ENCODE peak calls at places on chromosomes 13 and 19, in four cellular contexts. B, H, A and X are unnamed samples.

GRCh38 chr19:14818588-14818987 is 16.4 kb downstream of the OR7A5 start:
- DNase-seq in H (no peak), A (no peak), B (no peak), X (no peak)

GRCh38 chr19:57537953-57538547 is 10.9 kb downstream of the ZNF549 start:
- DNase-seq in B (no peak), A (peak; percentile 5), H (no peak), X (no peak)

GRCh38 chr13:112066624-112067004 is 335 bp upstream of the SOX1 start:
- DNase-seq in H (no peak), A (peak; percentile 58), B (no peak), X (no peak)

GRCh38 chr19:12745166-12745897 is 6.3 kb upstream of the BEST2 start:
- DNase-seq in H (no peak), A (no peak), B (no peak), X (no peak)

GRCh38 chr13:40318366-40318765 is 348.1 kb downstream of the FOXO1 start:
- DNase-seq in A (peak; percentile 15), H (no peak), B (no peak), X (no peak)

GRCh38 chr13:77860621-77861020 is 58.0 kb downstream of the EDNRB start:
- DNase-seq in A (peak; percentile 35), H (no peak), B (peak; percentile 77), X (no peak)

GRCh38 chr13:42395066-42395821 is 123.3 kb downstream of the AKAP11 start:
- DNase-seq in H (no peak), B (no peak), A (no peak), X (no peak)

GRCh38 chr13:73284475-73284874 is 225.7 kb downstream of the KLF5 start:
- DNase-seq in A (no peak), H (no peak), B (no peak), X (no peak)

GRCh38 chr13:27966641-27967202 is 2.4 kb downstream of the CDX2 start:
- DNase-seq in H (no peak), B (no peak), A (no peak), X (no peak)

GRCh38 chr13:28655566-28655965 is 3.4 kb upstream of the POMP start:
- DNase-seq in B (no peak), A (peak; percentile 83), H (no peak), X (no peak)

GRCh38 chr13:42039457-42039945 is 8.9 kb upstream of the DGKH start:
- DNase-seq in B (no peak), H (no peak), A (no peak), X (peak; percentile 50)

GRCh38 chr13:66492479-66492878 is 737.7 kb downstream of the PCDH9 start:
- DNase-seq in H (no peak), B (no peak), A (no peak), X (no peak)

GRCh38 chr13:22592515-22592914 is 588.3 kb upstream of the SGCG start:
- DNase-seq in A (peak; percentile 32), B (no peak), H (no peak), X (no peak)

GRCh38 chr13:112343591-112343990 is 32.6 kb upstream of the SPACA7 start:
- DNase-seq in A (no peak), B (no peak), H (no peak), X (no peak)

GRCh38 chr13:21610687-21611086 is 6.7 kb upstream of the MICU2 start:
- DNase-seq in B (no peak), H (no peak), A (no peak), X (no peak)

GRCh38 chr19:31511696-31512095 is 162.5 kb upstream of the TSHZ3 start:
- DNase-seq in B (no peak), A (no peak), H (no peak), X (no peak)

GRCh38 chr19:14405758-14406644 is 13.1 kb downstream of the DDX39A start:
- DNase-seq in A (peak; percentile 93), H (peak; percentile 99), B (no peak), X (peak; percentile 99)

GRCh38 chr13:75250526-75251183 is 231.3 kb downstream of the TBC1D4 start:
- DNase-seq in B (peak; percentile 41), A (peak; percentile 64), H (no peak), X (no peak)

GRCh38 chr19:45470147-45471081 is 2.6 kb downstream of the FOSB start:
- DNase-seq in H (no peak), B (no peak), A (peak; percentile 59), X (no peak)

GRCh38 chr13:49370390-49370789 is 73.5 kb downstream of the CAB39L start:
- DNase-seq in H (no peak), B (no peak), A (no peak), X (no peak)

GRCh38 chr19:36103842-36104552 is 6.9 kb upstream of the OVOL3 start:
- DNase-seq in H (no peak), B (no peak), A (peak; percentile 40), X (no peak)

GRCh38 chr13:110876592-110876991 is 38.3 kb downstream of the ANKRD10 start:
- DNase-seq in B (no peak), H (no peak), A (no peak), X (peak; percentile 10)

GRCh38 chr13:50629497-50629896 is 214.0 kb downstream of the DLEU7 start:
- DNase-seq in A (peak; percentile 14), B (no peak), H (no peak), X (no peak)

GRCh38 chr19:6738726-6739389 is 622 bp upstream of the TRIP10 start:
- DNase-seq in B (no peak), H (no peak), A (peak; percentile 71), X (no peak)

GRCh38 chr19:9009935-9010651 is at the start of gene MUC16:
- DNase-seq in A (no peak), B (no peak), H (no peak), X (no peak)

DNA sequence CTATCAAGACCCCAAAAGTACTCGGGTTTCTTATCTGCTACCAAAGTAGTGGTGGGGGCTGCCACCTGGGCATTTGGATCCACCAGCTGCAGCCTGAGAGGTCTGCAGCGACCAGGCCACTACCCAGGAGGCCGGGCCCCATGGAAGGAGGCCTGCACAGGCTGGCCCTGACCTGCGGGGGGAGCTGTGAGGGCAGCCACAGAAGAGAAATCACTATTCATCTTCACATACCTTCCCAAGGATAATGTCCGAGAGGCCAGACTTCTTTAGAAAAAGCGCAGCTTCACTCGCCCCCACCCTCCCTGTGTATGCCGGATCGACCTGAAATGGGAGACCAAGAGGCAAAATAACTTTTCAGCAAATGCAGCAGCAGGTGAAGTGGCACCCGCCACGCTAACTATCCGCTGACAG is 30.1 kb downstream of the EPS15L1 start:
- DNase-seq in H (peak; percentile 32), B (no peak), A (no peak), X (no peak)
- TF ChIP-seq CTCF in H (peak; percentile 65), B (peak; percentile 50), A (peak; percentile 41), X (peak; percentile 61)

DNA sequence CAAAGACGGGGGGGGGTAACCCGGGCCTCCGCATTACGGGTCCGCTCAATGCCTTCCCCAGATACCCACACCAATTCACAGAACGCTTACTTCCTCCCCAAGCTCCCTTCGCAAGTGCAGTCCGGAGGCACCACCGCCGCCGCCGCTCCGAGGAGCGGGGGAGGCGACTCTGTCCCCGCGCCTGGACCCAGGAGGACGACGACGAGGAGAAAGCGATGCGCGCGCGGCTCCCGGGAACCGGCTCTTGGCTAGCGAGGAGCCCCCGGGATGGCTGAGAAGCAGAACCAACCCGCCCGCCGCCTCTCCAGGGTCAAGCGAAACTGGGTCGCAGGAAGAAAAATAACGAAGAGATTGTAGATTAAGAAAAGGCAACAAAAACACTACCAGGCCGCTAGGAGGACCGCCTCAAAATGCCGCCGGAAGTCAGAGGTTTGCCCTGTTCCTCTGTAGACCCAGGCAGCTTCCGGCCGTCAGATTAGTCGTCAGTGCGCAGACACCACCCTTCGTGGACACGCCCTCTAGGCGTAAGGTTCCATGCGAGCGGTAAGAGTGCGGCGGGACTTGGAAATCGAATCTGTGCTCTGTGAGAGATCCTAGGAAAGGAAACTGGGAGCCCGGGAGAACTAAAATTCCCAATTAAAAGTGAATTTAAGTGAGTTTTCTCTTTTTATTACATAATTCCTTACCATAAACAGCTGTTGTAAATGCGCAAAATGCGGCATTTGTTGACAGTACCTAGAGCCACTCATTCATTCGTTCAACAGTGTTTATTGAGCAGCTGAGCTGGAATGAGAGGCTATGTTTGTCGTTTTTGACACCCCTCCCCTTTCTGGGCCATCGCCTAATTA is at the start of gene ZC3H13:
- DNase-seq in H (peak; percentile 82), B (peak; percentile 88), A (peak; percentile 98), X (peak; percentile 91)
- TF ChIP-seq CTCF in H (peak; percentile 58), B (peak; percentile 50), A (peak; percentile 36), X (no peak)

GRCh38 chr19:16025108-16026101 is 50.9 kb upstream of the TPM4 start:
- DNase-seq in A (peak; percentile 92), H (no peak), B (peak; percentile 16), X (peak; percentile 55)
- TF ChIP-seq CTCF in A (peak; percentile 64), H (peak; percentile 17), B (peak; percentile 68), X (no peak)

DNA sequence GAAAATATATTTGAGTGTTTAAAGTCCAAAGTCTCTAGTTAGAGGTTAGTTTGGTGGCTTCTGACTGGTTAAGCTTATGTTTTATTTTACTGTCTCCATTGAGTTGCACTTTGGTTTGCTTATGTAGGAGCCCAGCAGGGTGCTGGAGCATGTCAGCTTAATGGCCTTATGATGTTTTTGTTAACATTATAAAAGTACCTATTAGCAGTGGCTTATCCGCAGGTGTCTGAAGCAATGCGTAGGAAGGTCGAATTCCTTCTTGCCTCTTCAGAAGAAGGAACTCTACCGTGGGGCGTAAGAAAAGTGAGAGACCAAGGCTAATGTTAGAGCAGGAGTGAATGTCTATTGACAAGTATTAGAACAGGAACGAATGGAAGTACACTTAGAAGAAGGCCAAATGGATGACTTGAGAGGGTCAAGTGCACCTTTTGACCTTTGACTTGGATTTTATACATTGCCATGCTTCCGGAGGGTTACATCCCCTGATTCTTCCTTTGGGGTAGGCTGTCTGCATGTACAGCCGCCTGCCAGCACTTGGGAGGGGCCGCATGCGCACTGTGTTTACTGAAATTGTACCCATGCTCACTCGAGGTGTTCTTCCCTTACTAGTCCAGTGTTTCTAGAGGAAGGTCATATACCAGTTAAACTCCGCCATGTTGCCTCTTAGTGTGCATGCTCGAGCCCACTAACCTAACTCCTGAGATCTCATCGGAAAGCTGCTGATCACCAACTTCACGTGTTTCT is 793.9 kb upstream of the PCDH9 start:
- DNase-seq in B (no peak), H (no peak), A (no peak), X (no peak)
- TF ChIP-seq CTCF in B (no peak), H (no peak), A (no peak), X (no peak)

GRCh38 chr19:49847731-49848696 is 2.9 kb upstream of the PTOV1 start:
- DNase-seq in H (no peak), B (peak; percentile 49), A (peak; percentile 89), X (no peak)

GRCh38 chr19:49843265-49843664 is 7.7 kb upstream of the PTOV1 start:
- DNase-seq in H (no peak), B (no peak), A (no peak), X (peak; percentile 52)

GRCh38 chr19:49844138-49844740 is 6.7 kb upstream of the PTOV1 start:
- DNase-seq in H (no peak), B (no peak), A (no peak), X (no peak)

GRCh38 chr19:49846408-49846807 is 4.6 kb upstream of the PTOV1 start:
- DNase-seq in H (no peak), A (no peak), B (no peak), X (no peak)

DNA sequence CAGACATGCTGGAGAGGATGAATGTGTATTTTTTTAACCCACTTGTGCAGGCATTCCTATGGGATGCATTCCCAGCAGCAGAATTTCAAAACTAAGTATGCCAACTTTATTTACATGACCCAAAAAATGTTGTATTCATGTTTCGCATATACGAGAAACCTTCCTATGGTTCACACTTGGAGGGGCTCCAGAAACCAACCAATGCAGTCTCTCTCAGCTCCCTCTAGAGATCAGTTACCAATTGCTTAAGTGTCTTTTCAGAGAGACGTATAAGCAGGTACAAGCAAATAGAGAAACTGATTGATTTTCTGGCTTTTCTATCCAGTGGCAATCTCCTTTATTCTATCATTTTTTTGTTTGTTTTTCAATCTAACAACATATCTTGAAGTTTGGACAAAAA is 5.5 kb upstream of the PTOV1 start:
- DNase-seq in B (no peak), H (no peak), A (no peak), X (no peak)
- TF ChIP-seq CTCF in B (no peak), H (no peak), A (no peak), X (no peak)